ENCODE peak calls at places on chromosomes 13 and 19, in ten cellular contexts. K, D, Q, A, V, L, I, X, F and H are unnamed samples.

GRCh38 chr13:86193281-86193680 is 394.1 kb upstream of the SLITRK6 start:
- DNase-seq in K (no peak), D (no peak), Q (no peak), A (no peak), V (no peak), L (no peak), I (no peak), X (no peak), F (no peak), H (no peak)

GRCh38 chr13:42073683-42074082 is 25.2 kb downstream of the DGKH start:
- DNase-seq in K (no peak), D (no peak), Q (no peak), A (no peak), V (no peak), L (no peak), I (no peak), X (no peak), F (peak; percentile 7), H (no peak)

GRCh38 chr13:98919566-98919965 is 58.3 kb downstream of the DOCK9 start:
- DNase-seq in K (no peak), D (no peak), Q (no peak), A (no peak), V (no peak), L (no peak), I (no peak), X (no peak), F (no peak), H (no peak)

GRCh38 chr19:32890326-32890725 is 20.8 kb upstream of the SLC7A9 start:
- DNase-seq in K (no peak), D (no peak), Q (no peak), A (no peak), V (no peak), L (no peak), I (no peak), X (no peak), F (no peak), H (no peak)

GRCh38 chr13:41652735-41653361 is 195.5 kb downstream of the RGCC start:
- DNase-seq in K (no peak), D (no peak), Q (no peak), A (no peak), V (no peak), L (no peak), I (no peak), X (peak; percentile 42), F (peak; percentile 76), H (no peak)

GRCh38 chr19:16370671-16371391 is 46.2 kb downstream of the KLF2 start:
- DNase-seq in K (peak; percentile 36), D (no peak), Q (no peak), A (no peak), V (no peak), L (peak; percentile 14), I (no peak), X (peak; percentile 31), F (no peak), H (no peak)

GRCh38 chr13:35826626-35827254 is 304.4 kb downstream of the DCLK1 start:
- DNase-seq in K (no peak), D (no peak), Q (no peak), A (no peak), V (no peak), L (no peak), I (no peak), X (no peak), F (no peak), H (no peak)

GRCh38 chr13:114064516-114065140 is 67.8 kb downstream of the RASA3 start:
- DNase-seq in K (peak; percentile 63), D (peak; percentile 39), Q (peak; percentile 29), A (no peak), V (no peak), L (peak; percentile 28), I (peak; percentile 40), X (no peak), F (peak; percentile 60), H (no peak)

GRCh38 chr19:41755328-41755913 is at the start of gene CEACAM6:
- DNase-seq in K (no peak), D (no peak), Q (no peak), A (no peak), V (no peak), L (no peak), I (peak; percentile 79), X (no peak), F (no peak), H (no peak)

GRCh38 chr13:73341748-73342147 is 282.9 kb downstream of the KLF5 start:
- DNase-seq in K (no peak), D (no peak), Q (no peak), A (no peak), V (no peak), L (no peak), I (no peak), X (no peak), F (peak; percentile 25), H (no peak)

GRCh38 chr19:48887861-48888612 is 10.5 kb downstream of the TULP2 start:
- DNase-seq in K (no peak), D (no peak), Q (no peak), A (no peak), V (no peak), L (no peak), I (no peak), X (no peak), F (no peak), H (no peak)

GRCh38 chr19:53549354-53549753 is 11.4 kb downstream of the ZNF331 start:
- DNase-seq in K (no peak), D (no peak), Q (no peak), A (no peak), V (no peak), L (no peak), I (no peak), X (no peak), F (peak; percentile 91), H (no peak)

GRCh38 chr13:80131204-80131603 is 209.7 kb downstream of the SPRY2 start:
- DNase-seq in K (peak; percentile 87), D (no peak), Q (peak; percentile 68), A (no peak), V (peak; percentile 84), L (peak; percentile 86), I (peak; percentile 81), X (no peak), F (peak; percentile 82), H (peak; percentile 71)

GRCh38 chr19:11177592-11177991 is 19.8 kb downstream of the KANK2 start:
- DNase-seq in K (no peak), D (no peak), Q (no peak), A (no peak), V (no peak), L (no peak), I (no peak), X (no peak), F (no peak), H (no peak)

GRCh38 chr13:79782541-79783216 is 301.7 kb downstream of the NDFIP2 start:
- DNase-seq in K (no peak), D (peak; percentile 42), Q (peak; percentile 38), A (no peak), V (peak; percentile 62), L (peak; percentile 68), I (no peak), X (no peak), F (peak; percentile 93), H (no peak)

GRCh38 chr13:99797716-99798115 is 173.9 kb downstream of the ZIC5 start:
- DNase-seq in K (no peak), D (no peak), Q (no peak), A (no peak), V (no peak), L (no peak), I (no peak), X (no peak), F (no peak), H (no peak)

GRCh38 chr19:41324231-41324702 is 14.3 kb downstream of the CCDC97 start:
- DNase-seq in K (peak; percentile 41), D (no peak), Q (no peak), A (no peak), V (no peak), L (no peak), I (no peak), X (no peak), F (no peak), H (no peak)

GRCh38 chr19:2423913-2424685 is 3.3 kb downstream of the TIMM13 start:
- DNase-seq in K (peak; percentile 50), D (no peak), Q (no peak), A (no peak), V (no peak), L (no peak), I (no peak), X (no peak), F (no peak), H (no peak)
- H3K4me3 ChIP-seq in K (no peak overlapping the region), D (no peak overlapping the region), Q (peak overlapping the region; percentile 92), A (no peak overlapping the region), V (no peak overlapping the region), L (no peak overlapping the region), I (no peak overlapping the region), X (no peak overlapping the region), F (no peak overlapping the region), H (no peak overlapping the region)

DNA sequence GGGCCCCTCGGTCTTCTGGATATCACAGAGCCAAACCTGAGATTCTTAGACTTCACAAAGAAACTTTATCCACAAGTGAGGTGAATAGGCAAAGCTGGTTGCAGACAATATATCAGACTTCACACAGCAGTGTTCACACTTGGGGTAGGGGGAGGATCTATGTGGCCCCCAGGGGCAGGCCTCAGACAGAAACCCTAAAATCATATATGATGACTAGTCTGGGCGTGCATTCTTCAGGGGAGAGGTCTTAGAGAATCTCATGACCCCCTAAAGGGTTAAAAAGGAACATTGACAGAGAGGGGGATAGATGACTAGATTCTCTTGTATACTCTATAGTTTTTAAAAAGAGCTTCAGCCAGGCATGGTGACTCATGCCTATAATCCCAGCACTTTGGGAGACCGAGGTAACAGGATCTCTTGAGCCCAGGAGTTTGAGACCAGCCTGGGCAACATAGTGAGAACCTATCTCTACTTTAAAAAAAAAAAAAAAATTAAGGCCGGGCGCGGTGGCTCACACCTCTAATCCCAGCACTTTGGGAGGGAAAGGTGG is 2.8 kb downstream of the TYROBP start:
- DNase-seq in K (no peak), D (no peak), Q (no peak), A (no peak), V (no peak), L (no peak), I (no peak), X (no peak), F (no peak), H (no peak)
- H3K27ac ChIP-seq in K (no peak overlapping the region), D (no peak overlapping the region), Q (no peak overlapping the region), A (no peak overlapping the region), V (no peak overlapping the region), L (peak overlapping the region; percentile 18), I (peak overlapping the region; percentile 88), X (no peak overlapping the region), F (no peak overlapping the region), H (peak overlapping the region; percentile 4)

GRCh38 chr13:91817250-91817649 is 418.8 kb downstream of the GPC5 start:
- DNase-seq in K (no peak), D (no peak), Q (no peak), A (no peak), V (no peak), L (no peak), I (no peak), X (no peak), F (peak; percentile 64), H (no peak)
- TF ChIP-seq CTCF in K (peak; percentile 13), D (no peak), Q (no peak), A (no peak), V (peak; percentile 43), L (peak; percentile 57), I (no peak), X (no peak), F (peak; percentile 52), H (no peak)

DNA sequence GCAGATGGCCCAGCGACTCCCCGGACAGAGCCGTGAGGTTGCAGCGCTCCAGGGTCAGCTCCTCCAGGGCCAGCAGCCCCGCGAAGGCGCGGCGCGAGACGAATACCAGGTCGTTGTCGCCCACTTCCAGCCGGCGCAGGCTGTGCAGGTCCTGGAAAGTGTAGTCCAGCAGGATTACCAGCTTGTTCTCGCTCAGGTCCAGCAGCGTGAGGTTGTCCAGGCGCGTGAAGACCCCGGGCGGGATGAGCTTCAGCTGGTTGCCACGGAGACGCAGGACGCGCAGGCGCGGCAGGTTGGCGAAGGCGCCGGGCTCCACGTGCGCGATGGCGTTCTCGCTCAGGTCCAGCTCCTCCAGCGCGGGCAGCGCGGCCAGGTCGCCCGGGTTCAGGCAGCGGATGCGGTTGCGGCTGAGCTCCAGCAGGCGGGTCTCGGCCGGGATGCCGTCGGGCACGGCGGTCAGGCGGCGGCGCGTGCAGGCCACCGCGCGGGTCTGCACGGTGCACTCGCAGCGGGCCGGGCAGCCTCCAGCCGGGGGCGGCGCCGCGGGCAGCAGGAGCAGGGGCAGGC is 9.3 kb upstream of the PEAK3 start:
- DNase-seq in K (no peak), D (no peak), Q (no peak), A (no peak), V (no peak), L (no peak), I (no peak), X (no peak), F (no peak), H (no peak)
- H3K4me3 ChIP-seq in K (peak overlapping the region; percentile 60), D (no peak overlapping the region), Q (peak overlapping the region; percentile 39), A (peak overlapping the region; percentile 32), V (peak overlapping the region; percentile 42), L (peak overlapping the region; percentile 59), I (peak overlapping the region; percentile 38), X (peak overlapping the region; percentile 77), F (peak overlapping the region; percentile 14), H (peak overlapping the region; percentile 58)